ENCODE peak calls at places on chromosomes 7 and 10, in five cellular contexts. P, S, Q, R and I are unnamed samples.

GRCh38 chr7:108455833-108456677 is at the start of gene NRCAM:
- DNase-seq in Q (no peak), P (no peak), S (no peak), R (peak), I (no peak)

GRCh38 chr10:128000660-128001059 is 93.8 kb downstream of the PTPRE start:
- DNase-seq in S (no peak), P (no peak), Q (no peak), R (peak), I (peak)

GRCh38 chr7:192035-192649 is at the start of gene FAM20C:
- DNase-seq in R (peak), P (peak), S (peak), Q (peak), I (peak)

GRCh38 chr10:33155720-33156638 is 178.5 kb downstream of the NRP1 start:
- DNase-seq in P (no peak), S (peak), R (peak), Q (no peak), I (no peak)

GRCh38 chr7:24905996-24906770 is 73.8 kb downstream of the OSBPL3 start:
- DNase-seq in P (no peak), S (no peak), Q (no peak), R (no peak), I (no peak)

GRCh38 chr7:108090791-108091460 is 39.2 kb downstream of the LAMB4 start:
- DNase-seq in S (no peak), R (no peak), Q (no peak), P (no peak), I (no peak)

GRCh38 chr7:96052289-96052688 is 269.6 kb downstream of the SLC25A13 start:
- DNase-seq in P (no peak), Q (no peak), S (no peak), R (no peak), I (no peak)

GRCh38 chr7:123242467-123243097 is 42.8 kb upstream of the SLC13A1 start:
- DNase-seq in Q (no peak), P (peak), R (no peak), S (no peak), I (no peak)

GRCh38 chr10:113441220-113441619 is 111.6 kb upstream of the HABP2 start:
- DNase-seq in Q (no peak), S (no peak), P (no peak), R (no peak), I (no peak)

GRCh38 chr10:101932182-101932581 is 88.6 kb upstream of the KCNIP2 start:
- DNase-seq in Q (no peak), S (no peak), R (no peak), P (no peak), I (no peak)

GRCh38 chr7:47460251-47460989 is 121.5 kb downstream of the TNS3 start:
- DNase-seq in S (no peak), R (no peak), P (peak), Q (no peak), I (no peak)

GRCh38 chr7:122291189-122291588 is 13.4 kb downstream of the FEZF1 start:
- DNase-seq in R (no peak), S (no peak), Q (no peak), P (no peak), I (no peak)

GRCh38 chr7:29920491-29920890 is 69.1 kb downstream of the SCRN1 start:
- DNase-seq in R (no peak), P (no peak), S (no peak), Q (no peak), I (no peak)

GRCh38 chr10:132534348-132535064 is 3.1 kb upstream of the INPP5A start:
- DNase-seq in Q (peak), R (no peak), P (no peak), S (no peak), I (no peak)

GRCh38 chr10:132396495-132397035 is 435 bp upstream of the PWWP2B start:
- DNase-seq in P (no peak), Q (no peak), R (no peak), S (no peak), I (peak)

GRCh38 chr7:34015656-34016055 is 110.3 kb downstream of the BMPER start:
- DNase-seq in S (no peak), P (no peak), R (no peak), Q (no peak), I (no peak)

GRCh38 chr7:107147464-107148214 is 21.2 kb upstream of the HBP1 start:
- DNase-seq in R (no peak), S (no peak), P (no peak), Q (no peak), I (no peak)

GRCh38 chr10:89373916-89374711 is 3.7 kb upstream of the IFIT1B start:
- DNase-seq in R (peak), S (no peak), Q (peak), P (peak), I (peak)

GRCh38 chr7:134376693-134377092 is 60.0 kb upstream of the SLC35B4 start:
- DNase-seq in P (no peak), Q (no peak), R (no peak), S (no peak), I (no peak)

GRCh38 chr10:97597778-97598177 is 8.3 kb downstream of the C10orf62 start:
- DNase-seq in Q (no peak), R (no peak), S (no peak), P (no peak), I (no peak)

GRCh38 chr7:138460649-138461607 is 869 bp downstream of the TRIM24 start:
- DNase-seq in S (no peak), R (peak), Q (peak), P (peak), I (peak)

GRCh38 chr7:12637328-12637727 is 50.1 kb upstream of the ARL4A start:
- DNase-seq in R (no peak), Q (no peak), P (no peak), S (no peak), I (no peak)

GRCh38 chr7:133613250-133613649 is 360.4 kb downstream of the EXOC4 start:
- DNase-seq in Q (no peak), P (no peak), S (no peak), R (no peak), I (no peak)

GRCh38 chr7:42164946-42165345 is 72.1 kb downstream of the GLI3 start:
- DNase-seq in Q (no peak), S (no peak), R (no peak), P (no peak), I (no peak)

GRCh38 chr10:47354162-47354561 is 6.0 kb downstream of the RBP3 start:
- DNase-seq in P (no peak), Q (peak), S (no peak), R (no peak), I (no peak)

DNA sequence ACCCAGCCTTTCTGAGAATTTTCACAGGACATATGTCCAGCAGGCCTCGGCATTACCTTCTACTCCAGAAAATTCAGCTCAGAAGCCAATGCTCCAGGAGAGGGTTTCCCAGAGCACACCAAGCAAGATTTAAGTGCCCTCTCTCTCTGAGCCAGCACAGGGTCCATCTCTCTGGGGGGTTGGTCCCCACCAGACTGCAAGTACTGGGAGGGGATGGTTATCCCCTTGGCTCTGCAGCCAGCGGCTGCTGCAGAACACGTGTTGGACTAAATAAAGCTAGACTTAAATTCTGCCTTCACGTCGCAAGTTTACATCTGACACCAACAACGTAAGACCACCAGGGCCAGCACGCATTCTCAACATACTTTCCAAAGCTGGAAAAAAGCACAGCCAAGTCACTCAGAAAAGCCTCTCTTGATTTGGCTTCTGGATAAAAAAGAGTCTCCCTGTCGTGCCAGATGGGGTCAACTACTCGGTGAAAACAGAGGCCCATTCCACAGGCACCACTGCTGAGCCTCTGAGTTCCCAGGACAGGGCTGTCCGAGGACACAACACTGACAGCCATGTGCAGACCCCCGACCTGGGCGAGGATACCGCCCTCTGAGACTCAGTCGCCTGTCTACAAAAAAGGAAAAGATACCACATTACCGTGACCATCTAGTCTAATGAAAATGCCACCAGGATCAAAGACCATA is 77.3 kb downstream of the CTBP2 start:
- DNase-seq in P (no peak), S (no peak), R (no peak), Q (peak), I (no peak)
- H3K27ac ChIP-seq in P (no peak), S (peak), R (peak), Q (no peak), I (peak)

DNA sequence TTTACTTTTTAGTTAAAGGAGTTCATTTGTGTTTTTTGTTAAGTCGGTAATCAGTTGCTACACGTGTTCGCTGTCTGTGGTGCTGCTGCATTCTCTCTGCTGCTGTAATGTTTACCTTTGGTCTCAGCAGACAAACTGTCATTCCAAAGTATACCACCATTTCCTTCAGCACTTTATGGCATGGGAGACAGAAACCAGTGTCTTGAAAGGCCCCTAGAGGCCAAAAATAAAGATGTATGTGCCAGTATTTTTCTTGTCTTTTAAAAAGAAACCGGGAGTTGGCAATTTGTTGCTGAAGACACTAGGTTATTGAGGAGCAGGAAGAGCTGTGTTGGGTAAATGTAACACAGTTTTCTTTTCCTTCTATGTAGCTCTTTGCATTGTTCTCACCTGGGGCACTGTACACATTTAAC is 24.1 kb downstream of the ZNF92 start:
- DNase-seq in R (peak), Q (no peak), P (no peak), S (no peak), I (no peak)
- TF ChIP-seq CTCF in R (peak), Q (no peak), P (no peak), S (no peak), I (no peak)

GRCh38 chr10:5776150-5776880 is 36.9 kb downstream of the GDI2 start:
- DNase-seq in R (peak), P (no peak), S (no peak), Q (no peak), I (no peak)

GRCh38 chr10:5776881-5777197 is 36.4 kb downstream of the GDI2 start:
- DNase-seq in P (no peak), S (peak), Q (no peak), R (peak), I (no peak)

GRCh38 chr10:5779753-5780152 is 33.5 kb downstream of the GDI2 start:
- DNase-seq in Q (no peak), R (no peak), S (no peak), P (no peak), I (no peak)

GRCh38 chr10:5775705-5776104 is 37.5 kb downstream of the GDI2 start:
- DNase-seq in P (no peak), S (no peak), Q (no peak), R (no peak), I (peak)

GRCh38 chr10:5774987-5775386 is 38.2 kb downstream of the GDI2 start:
- DNase-seq in P (no peak), S (no peak), R (no peak), Q (no peak), I (no peak)
- H3K27ac ChIP-seq in P (no peak), S (no peak), R (no peak), Q (no peak), I (no peak)

GRCh38 chr10:122206471-122207065 is 64.5 kb upstream of the BTBD16 start:
- DNase-seq in Q (no peak), S (no peak), P (no peak), R (peak), I (no peak)
- TF ChIP-seq CTCF in Q (no peak), S (no peak), P (no peak), R (no peak), I (no peak)

DNA sequence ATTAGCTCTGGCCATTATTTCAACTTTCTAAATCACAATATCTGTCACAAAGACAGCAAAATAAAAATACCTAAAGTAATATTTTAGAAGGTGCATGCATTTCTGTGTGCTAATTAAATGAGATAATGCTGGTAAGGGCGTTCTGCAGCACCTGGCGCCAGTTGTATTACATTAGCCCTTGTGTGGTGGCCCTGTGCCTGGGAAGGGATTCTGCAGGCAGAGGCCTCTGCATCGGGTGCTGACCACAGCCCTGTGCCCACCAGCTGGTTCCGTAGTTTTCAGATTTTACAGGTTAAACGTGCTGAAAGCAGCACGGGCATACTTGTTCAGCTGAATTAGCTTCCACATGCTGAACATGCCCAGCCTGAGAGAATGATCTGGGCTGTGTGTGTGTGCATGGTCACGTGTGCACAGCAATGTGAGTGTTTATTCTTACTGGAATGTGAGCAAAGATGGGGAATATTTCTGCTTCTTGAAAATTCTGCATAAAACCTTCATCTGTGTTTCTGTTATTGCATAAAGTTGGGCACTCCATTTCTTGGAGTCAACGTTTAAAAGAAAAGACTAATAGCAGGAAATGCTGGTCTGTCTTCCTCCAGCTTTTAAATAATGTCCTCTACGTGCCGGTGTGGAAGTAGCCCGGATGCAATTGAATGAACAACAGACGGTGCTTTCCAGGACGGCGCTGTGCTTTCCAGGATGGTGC is 157.8 kb upstream of the PRKCQ start:
- DNase-seq in S (no peak), Q (no peak), P (no peak), R (peak), I (no peak)
- H3K27ac ChIP-seq in S (peak), Q (no peak), P (no peak), R (no peak), I (no peak)

GRCh38 chr7:76257973-76258372 is 44.5 kb upstream of the HSPB1 start:
- DNase-seq in R (no peak), P (no peak), Q (no peak), S (no peak), I (no peak)

GRCh38 chr7:76260171-76260703 is 42.2 kb upstream of the HSPB1 start:
- DNase-seq in S (no peak), P (peak), R (no peak), Q (no peak), I (no peak)

GRCh38 chr7:76259124-76260086 is 43.1 kb upstream of the HSPB1 start:
- DNase-seq in R (no peak), P (no peak), S (no peak), Q (no peak), I (no peak)

GRCh38 chr7:76252020-76252419 is 50.3 kb downstream of the SRRM3 start:
- DNase-seq in S (no peak), Q (no peak), P (no peak), R (no peak), I (no peak)

GRCh38 chr7:76254781-76255180 is 47.7 kb upstream of the HSPB1 start:
- DNase-seq in S (no peak), Q (no peak), R (no peak), P (no peak), I (no peak)
- TF ChIP-seq CTCF in S (no peak), Q (no peak), R (no peak), P (no peak), I (no peak)